ENCODE peak calls at places on chromosomes 12 and 14, in four cellular contexts. W, Y, U and N are unnamed samples.

GRCh38 chr12:104280703-104281458 is 22.7 kb upstream of the EID3 start:
- DNase-seq in W (no peak), U (peak), Y (peak), N (peak)

GRCh38 chr14:50999726-51000125 is 55.4 kb upstream of the PYGL start:
- DNase-seq in Y (no peak), U (no peak), W (no peak), N (no peak)

GRCh38 chr14:72516936-72517408 is 376.9 kb downstream of the DPF3 start:
- DNase-seq in W (peak), Y (peak), U (peak), N (peak)

GRCh38 chr14:79318371-79318770 is 892.9 kb downstream of the DIO2 start:
- DNase-seq in U (no peak), Y (no peak), W (no peak), N (no peak)

GRCh38 chr12:100199347-100200136 is 1.1 kb upstream of the ACTR6 start:
- DNase-seq in W (peak), Y (no peak), U (peak), N (no peak)

GRCh38 chr14:38786921-38787320 is 316.1 kb downstream of the SEC23A start:
- DNase-seq in Y (no peak), U (no peak), W (no peak), N (no peak)

GRCh38 chr14:99159341-99160340 is 112.4 kb downstream of the BCL11B start:
- DNase-seq in W (no peak), U (no peak), Y (no peak), N (no peak)

GRCh38 chr14:69695664-69696527 is 71.0 kb upstream of the SRSF5 start:
- DNase-seq in Y (no peak), U (peak), W (peak), N (peak)

GRCh38 chr14:40003773-40004172 is 571.5 kb upstream of the FBXO33 start:
- DNase-seq in U (no peak), Y (no peak), W (no peak), N (no peak)

GRCh38 chr12:110921262-110921661 is 883 bp upstream of the MYL2 start:
- DNase-seq in U (no peak), Y (no peak), W (no peak), N (no peak)

GRCh38 chr12:75908961-75909699 is 122.4 kb downstream of the PHLDA1 start:
- DNase-seq in U (no peak), Y (peak), W (no peak), N (peak)

GRCh38 chr12:4849024-4849594 is 60.6 kb upstream of the KCNA1 start:
- DNase-seq in Y (no peak), W (peak), U (peak), N (peak)

GRCh38 chr14:83372271-83372670 is 1838.6 kb upstream of the SEL1L start:
- DNase-seq in W (no peak), U (no peak), Y (no peak), N (no peak)

GRCh38 chr12:58727526-58727925 is 192.8 kb downstream of the LRIG3 start:
- DNase-seq in Y (no peak), W (no peak), U (no peak), N (peak)

GRCh38 chr12:87801860-87802720 is 227.1 kb downstream of the C12orf50 start:
- DNase-seq in U (no peak), Y (no peak), W (no peak), N (no peak)

GRCh38 chr12:117155278-117156060 is 34.8 kb downstream of the FBXO21 start:
- DNase-seq in Y (no peak), W (peak), U (peak), N (peak)

GRCh38 chr12:40015360-40015759 is 90.5 kb downstream of the SLC2A13 start:
- DNase-seq in Y (no peak), U (no peak), W (no peak), N (no peak)

GRCh38 chr14:49621114-49621881 is 699 bp downstream of the MGAT2 start:
- DNase-seq in U (no peak), Y (no peak), W (peak), N (peak)

GRCh38 chr12:46678441-46678840 is 147.4 kb downstream of the SLC38A4 start:
- DNase-seq in W (no peak), Y (no peak), U (no peak), N (peak)

GRCh38 chr12:82436354-82436753 is 78.0 kb downstream of the METTL25 start:
- DNase-seq in Y (no peak), W (no peak), U (no peak), N (no peak)

GRCh38 chr12:14785568-14785967 is 17.7 kb downstream of the WBP11 start:
- DNase-seq in U (no peak), Y (no peak), W (no peak), N (no peak)

GRCh38 chr12:117105902-117106301 is 6.7 kb upstream of the TESC start:
- DNase-seq in W (peak), Y (no peak), U (no peak), N (no peak)

GRCh38 chr12:29053567-29053966 is 95.5 kb upstream of the FAR2 start:
- DNase-seq in Y (no peak), U (peak), W (peak), N (no peak)

GRCh38 chr12:107322063-107322462 is 228.7 kb upstream of the CRY1 start:
- DNase-seq in U (no peak), W (no peak), Y (no peak), N (no peak)

GRCh38 chr12:53053223-53054111 is 3.6 kb downstream of the TNS2 start:
- DNase-seq in W (peak), Y (no peak), U (no peak), N (no peak)

GRCh38 chr14:101451166-101451565 is 110.1 kb upstream of the DIO3 start:
- DNase-seq in Y (no peak), W (peak), U (no peak), N (no peak)

GRCh38 chr12:95151821-95152220 is 65.4 kb downstream of the FGD6 start:
- DNase-seq in W (no peak), Y (no peak), U (no peak), N (no peak)

GRCh38 chr12:13566286-13566685 is 369.8 kb downstream of the EMP1 start:
- DNase-seq in Y (no peak), W (no peak), U (no peak), N (peak)

GRCh38 chr12:47071241-47071852 is 8.1 kb upstream of the PCED1B start:
- DNase-seq in U (peak), W (peak), Y (no peak), N (no peak)

GRCh38 chr12:105092336-105092735 is 8.1 kb upstream of the ALDH1L2 start:
- DNase-seq in Y (no peak), W (no peak), U (no peak), N (no peak)

GRCh38 chr12:100793182-100793581 is 1.4 kb upstream of the ANO4 start:
- DNase-seq in U (no peak), W (no peak), Y (peak), N (peak)

GRCh38 chr12:108129017-108129812 is at the start of gene WSCD2:
- DNase-seq in W (no peak), U (peak), Y (no peak), N (peak)

GRCh38 chr12:94089891-94090290 is 58.5 kb upstream of the PLXNC1 start:
- DNase-seq in U (peak), Y (no peak), W (no peak), N (peak)

GRCh38 chr14:53468876-53469275 is 315.8 kb upstream of the DDHD1 start:
- DNase-seq in U (no peak), W (no peak), Y (no peak), N (no peak)

GRCh38 chr12:12244341-12244740 is 22.5 kb downstream of the LRP6 start:
- DNase-seq in Y (no peak), W (no peak), U (no peak), N (no peak)

DNA sequence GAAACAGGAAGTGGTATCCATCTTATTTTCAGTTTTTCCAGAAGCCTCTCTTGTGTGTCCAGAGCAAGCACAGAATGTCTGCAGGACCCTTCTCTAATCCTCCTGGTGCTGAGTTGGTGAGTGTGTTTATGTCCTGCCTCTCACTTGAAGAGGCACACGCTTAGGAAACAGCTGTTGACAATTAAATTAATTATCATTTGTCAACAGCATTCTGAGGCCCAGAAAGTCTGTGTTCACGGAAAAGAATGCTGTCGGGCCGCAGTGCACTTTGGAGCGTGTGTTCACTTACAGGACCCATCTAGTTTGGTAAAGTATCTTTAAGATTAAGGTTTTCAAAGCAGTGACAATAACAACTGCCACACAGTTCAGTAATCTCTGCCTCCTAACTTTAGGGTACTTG is 70.4 kb downstream of the LMNTD1 start:
- DNase-seq in U (no peak), Y (no peak), W (no peak), N (peak)
- TF ChIP-seq CTCF in U (no peak), Y (no peak), W (no peak), N (no peak)

GRCh38 chr14:103085106-103086091 is 1.4 kb downstream of the LBHD2 start:
- DNase-seq in U (no peak), W (no peak), Y (no peak), N (no peak)
- TF ChIP-seq CTCF in U (peak), W (no peak), Y (peak), N (peak)

GRCh38 chr12:44372259-44372658 is 503.9 kb downstream of the NELL2 start:
- DNase-seq in Y (peak), U (no peak), W (no peak), N (peak)

GRCh38 chr12:44367916-44368315 is 508.2 kb downstream of the NELL2 start:
- DNase-seq in Y (no peak), W (no peak), U (no peak), N (no peak)

GRCh38 chr12:44375694-44376093 is 500.4 kb downstream of the NELL2 start:
- DNase-seq in U (no peak), Y (no peak), W (no peak), N (no peak)

GRCh38 chr12:44369967-44370366 is 506.1 kb downstream of the NELL2 start:
- DNase-seq in U (no peak), W (no peak), Y (no peak), N (peak)
- TF ChIP-seq CTCF in U (no peak), W (no peak), Y (no peak), N (no peak)

DNA sequence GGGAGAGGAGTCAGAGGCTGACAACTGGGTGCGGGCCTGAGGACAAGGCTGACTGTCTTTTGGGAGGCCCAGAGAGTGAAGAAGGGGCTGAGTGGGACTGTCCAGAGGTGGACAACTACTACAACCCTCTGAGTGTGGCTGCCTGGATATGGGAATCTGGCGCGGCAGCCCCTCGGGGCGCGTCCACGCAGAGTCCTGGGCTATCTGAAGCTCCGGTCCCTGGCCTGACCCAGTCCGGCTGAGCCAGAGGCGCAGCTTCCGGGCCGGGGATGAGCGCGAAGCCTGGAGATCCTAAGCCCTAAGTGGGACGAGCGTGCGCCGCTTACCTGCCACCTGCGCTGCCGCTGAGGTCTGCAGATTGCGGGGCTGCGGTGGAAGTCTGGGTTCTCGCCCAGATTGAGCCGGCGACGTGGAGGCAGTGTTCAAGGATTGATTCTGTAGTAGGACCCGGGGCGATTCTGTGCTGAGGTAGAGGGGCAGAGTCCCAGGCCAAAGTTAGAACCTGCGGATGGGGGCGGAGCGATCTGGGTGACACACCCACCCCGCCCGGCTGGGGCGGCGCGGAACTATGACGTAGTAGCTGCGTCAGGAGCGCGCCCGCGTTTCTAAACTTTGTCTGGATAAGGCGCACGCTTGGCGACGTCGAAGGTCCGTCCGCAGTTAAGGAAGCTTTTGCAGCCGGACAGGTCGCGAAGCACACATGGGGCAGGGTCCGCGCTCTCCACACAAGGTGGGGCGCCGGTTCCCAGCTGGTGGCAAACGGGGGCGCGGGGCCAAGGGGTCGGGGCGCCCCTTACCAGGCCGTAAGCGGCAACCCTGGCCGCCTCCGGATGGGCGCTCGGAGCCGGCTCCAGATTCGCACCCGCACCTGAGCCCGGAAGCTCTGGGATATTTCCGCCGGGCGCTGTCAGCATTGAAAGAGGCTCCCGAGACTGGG is at the start of the genes DHRS1 and NOP9:
- DNase-seq in U (peak), Y (peak), W (peak), N (peak)
- TF ChIP-seq CTCF in U (no peak), Y (no peak), W (no peak), N (no peak)

GRCh38 chr14:29741909-29742401 is 185.7 kb downstream of the PRKD1 start:
- DNase-seq in U (no peak), Y (no peak), W (no peak), N (peak)

GRCh38 chr14:29740491-29740890 is 187.2 kb downstream of the PRKD1 start:
- DNase-seq in Y (no peak), W (no peak), U (no peak), N (no peak)

GRCh38 chr14:29738950-29739349 is 188.7 kb downstream of the PRKD1 start:
- DNase-seq in U (no peak), W (no peak), Y (no peak), N (no peak)

GRCh38 chr14:29745863-29746262 is 181.8 kb downstream of the PRKD1 start:
- DNase-seq in Y (no peak), W (no peak), U (no peak), N (no peak)

GRCh38 chr14:29743566-29743965 is 184.1 kb downstream of the PRKD1 start:
- DNase-seq in U (no peak), W (no peak), Y (no peak), N (no peak)
- TF ChIP-seq CTCF in U (no peak), W (no peak), Y (no peak), N (no peak)

GRCh38 chr14:104686624-104687517 is 2.5 kb upstream of the INF2 start:
- DNase-seq in W (peak), Y (no peak), U (no peak), N (no peak)

GRCh38 chr14:104685998-104686610 is 3.3 kb upstream of the INF2 start:
- DNase-seq in U (no peak), Y (no peak), W (no peak), N (no peak)

GRCh38 chr14:104683653-104684448 is 5.6 kb upstream of the INF2 start:
- DNase-seq in U (no peak), W (no peak), Y (no peak), N (no peak)

GRCh38 chr14:104684449-104684821 is 5.0 kb upstream of the INF2 start:
- DNase-seq in W (no peak), Y (no peak), U (no peak), N (no peak)

GRCh38 chr14:104685216-104685997 is 4.0 kb upstream of the INF2 start:
- DNase-seq in Y (no peak), W (peak), U (no peak), N (no peak)
- TF ChIP-seq CTCF in Y (no peak), W (peak), U (no peak), N (no peak)

GRCh38 chr14:34165847-34166340 is 215.0 kb upstream of the EGLN3 start:
- DNase-seq in Y (no peak), U (no peak), W (no peak), N (no peak)
- TF ChIP-seq CTCF in Y (no peak), U (no peak), W (no peak), N (no peak)

GRCh38 chr12:6095269-6095668 is 29.2 kb downstream of the VWF start:
- DNase-seq in Y (no peak), W (no peak), U (no peak), N (no peak)

GRCh38 chr12:6093764-6094163 is 30.7 kb downstream of the VWF start:
- DNase-seq in U (no peak), Y (no peak), W (no peak), N (no peak)

GRCh38 chr12:6092784-6093722 is 31.4 kb downstream of the VWF start:
- DNase-seq in Y (peak), W (no peak), U (no peak), N (peak)

GRCh38 chr12:6096527-6096926 is 27.9 kb downstream of the VWF start:
- DNase-seq in W (no peak), Y (no peak), U (no peak), N (no peak)

DNA sequence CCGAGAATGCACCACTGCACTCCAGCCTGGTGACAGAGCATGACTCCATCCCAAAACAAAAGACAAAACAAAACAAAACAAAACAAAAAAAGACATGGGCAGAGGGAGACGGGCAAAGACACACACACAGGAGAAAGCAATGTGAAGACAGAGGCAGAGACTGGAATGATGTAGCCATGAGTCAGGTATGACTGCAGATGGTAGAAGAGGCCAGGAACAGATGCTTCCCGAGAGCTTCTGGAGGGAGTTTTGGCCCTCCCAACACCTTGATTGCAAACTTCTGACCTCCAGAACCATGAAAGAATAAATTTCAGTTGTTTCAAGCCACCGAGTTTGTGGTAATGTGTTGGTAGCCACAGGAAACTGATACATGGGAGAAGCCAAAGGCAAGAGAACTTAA is 27.1 kb downstream of the VWF start:
- DNase-seq in U (no peak), W (no peak), Y (no peak), N (no peak)
- TF ChIP-seq CTCF in U (no peak), W (no peak), Y (no peak), N (no peak)

DNA sequence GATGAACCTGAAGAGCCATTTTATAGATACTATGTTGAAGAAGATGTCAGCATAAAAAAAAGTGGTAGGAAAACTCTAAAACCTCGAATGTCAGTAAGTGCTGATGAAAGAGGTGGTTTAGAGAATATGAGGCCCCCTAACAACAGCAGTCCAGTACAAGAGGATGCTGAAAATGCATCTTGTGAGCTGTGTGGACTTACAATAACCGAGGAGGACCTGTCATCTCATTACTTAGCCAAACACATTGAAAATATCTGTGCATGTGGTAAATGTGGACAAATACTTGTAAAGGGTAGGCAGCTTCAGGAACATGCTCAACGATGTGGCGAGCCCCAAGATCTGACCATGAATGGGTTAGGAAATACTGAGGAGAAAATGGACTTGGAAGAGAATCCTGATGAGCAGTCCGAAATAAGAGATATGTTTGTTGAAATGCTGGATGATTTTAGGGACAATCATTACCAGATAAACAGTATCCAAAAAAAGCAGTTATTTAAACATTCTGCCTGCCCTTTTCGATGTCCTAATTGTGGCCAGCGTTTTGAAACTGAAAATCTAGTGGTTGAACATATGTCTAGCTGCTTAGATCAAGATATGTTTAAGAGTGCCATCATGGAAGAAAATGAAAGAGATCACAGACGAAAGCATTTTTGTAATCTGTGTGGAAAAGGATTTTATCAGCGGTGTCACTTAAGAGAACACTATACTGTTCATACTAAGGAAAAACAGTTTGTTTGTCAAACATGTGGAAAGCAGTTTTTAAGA is 17.8 kb upstream of the HSPA2 start:
- DNase-seq in Y (no peak), U (no peak), W (no peak), N (no peak)
- TF ChIP-seq CTCF in Y (no peak), U (no peak), W (no peak), N (no peak)